ENCODE peak calls at places on chromosomes 11 and 22, in nine cellular contexts. T is mucosa of descending colon, Y is osteoblast, K is astrocyte, S is endodermal cell, A is tibial nerve, V is GM23338, J is A673, G is vagina. W is an unnamed sample.
A peak's percentile ranks its signal among the peaks of the same experiment; 100 is the strongest.

GRCh38 chr11:106399075-106399500 is 321.6 kb downstream of the AASDHPPT start:
- DNase-seq in V (no peak), J (peak; percentile 83), K (peak; percentile 100), A (peak; percentile 52), T (peak; percentile 1), G (no peak), S (no peak), Y (peak; percentile 85), W (peak; percentile 93)

GRCh38 chr11:92131289-92131890 is 93.2 kb upstream of the FAT3 start:
- DNase-seq in V (no peak), G (no peak), Y (no peak), K (peak; percentile 78), S (no peak), A (no peak), J (no peak), T (no peak), W (no peak)

GRCh38 chr11:122367809-122368231 is 251.8 kb upstream of the BLID start:
- DNase-seq in V (no peak), S (no peak), K (peak; percentile 77), A (peak; percentile 34), G (no peak), T (no peak), J (peak; percentile 52), Y (no peak), W (no peak)

GRCh38 chr22:49690454-49690853 is 137.2 kb downstream of the BRD1 start:
- DNase-seq in V (no peak), S (peak; percentile 34), T (no peak), Y (no peak), G (no peak), K (no peak), J (no peak), A (no peak), W (no peak)

GRCh38 chr11:47186076-47186936 is at the start of gene PACSIN3:
- DNase-seq in V (peak; percentile 62), K (no peak), G (no peak), Y (peak; percentile 93), S (peak; percentile 87), A (no peak), T (no peak), J (peak; percentile 78), W (peak; percentile 64)

GRCh38 chr11:71251761-71252433 is 480 bp downstream of the SHANK2 start:
- DNase-seq in G (no peak), J (peak; percentile 37), Y (peak; percentile 89), T (peak; percentile 63), A (no peak), K (no peak), V (peak; percentile 79), S (peak; percentile 89), W (no peak)

GRCh38 chr22:46087816-46088277 is 62.5 kb upstream of the PPARA start:
- DNase-seq in A (peak; percentile 93), S (no peak), T (peak; percentile 76), G (no peak), J (peak; percentile 87), V (no peak), K (peak; percentile 89), Y (peak; percentile 98), W (no peak)

GRCh38 chr22:29816980-29817379 is 21.1 kb downstream of the ASCC2 start:
- DNase-seq in Y (no peak), V (no peak), K (no peak), G (no peak), T (no peak), J (no peak), A (no peak), S (no peak), W (no peak)

GRCh38 chr22:40405178-40406062 is 35.0 kb downstream of the SGSM3 start:
- DNase-seq in J (no peak), G (no peak), A (no peak), S (no peak), K (no peak), V (no peak), T (no peak), Y (no peak), W (no peak)

GRCh38 chr11:46367244-46367915 is 14.1 kb upstream of the MDK start:
- DNase-seq in J (peak; percentile 88), K (no peak), S (peak; percentile 93), A (peak; percentile 67), V (peak; percentile 86), Y (peak; percentile 68), T (peak; percentile 80), G (no peak), W (no peak)

GRCh38 chr22:45903355-45904149 is 73.4 kb downstream of the WNT7B start:
- DNase-seq in G (no peak), Y (peak; percentile 97), A (no peak), K (peak; percentile 75), T (peak; percentile 9), V (no peak), J (no peak), S (no peak), W (peak; percentile 72)

GRCh38 chr22:28800308-28801041 is at the start of gene XBP1:
- DNase-seq in S (peak; percentile 97), K (peak; percentile 86), A (peak; percentile 90), G (peak; percentile 95), J (peak; percentile 95), V (peak; percentile 96), T (peak; percentile 95), Y (peak; percentile 99), W (peak; percentile 85)

GRCh38 chr22:43996170-43996980 is 27.7 kb upstream of the PARVB start:
- DNase-seq in Y (peak; percentile 81), K (no peak), S (no peak), T (peak; percentile 64), G (no peak), V (no peak), J (no peak), A (peak; percentile 40), W (no peak)

GRCh38 chr11:58905141-58905715 is 34.1 kb upstream of the GLYATL1 start:
- DNase-seq in J (peak; percentile 49), V (peak; percentile 75), K (peak; percentile 55), Y (peak; percentile 82), T (no peak), G (no peak), A (no peak), S (peak; percentile 87), W (no peak)
- H3K4me3 ChIP-seq in J (peak overlapping the region; percentile 44), V (peak overlapping the region; percentile 67), K (peak overlapping the region; percentile 74), Y (peak overlapping the region; percentile 81), T (no peak overlapping the region), G (peak overlapping the region; percentile 26), A (peak overlapping the region; percentile 21), S (peak overlapping the region; percentile 75), W (no peak overlapping the region)

DNA sequence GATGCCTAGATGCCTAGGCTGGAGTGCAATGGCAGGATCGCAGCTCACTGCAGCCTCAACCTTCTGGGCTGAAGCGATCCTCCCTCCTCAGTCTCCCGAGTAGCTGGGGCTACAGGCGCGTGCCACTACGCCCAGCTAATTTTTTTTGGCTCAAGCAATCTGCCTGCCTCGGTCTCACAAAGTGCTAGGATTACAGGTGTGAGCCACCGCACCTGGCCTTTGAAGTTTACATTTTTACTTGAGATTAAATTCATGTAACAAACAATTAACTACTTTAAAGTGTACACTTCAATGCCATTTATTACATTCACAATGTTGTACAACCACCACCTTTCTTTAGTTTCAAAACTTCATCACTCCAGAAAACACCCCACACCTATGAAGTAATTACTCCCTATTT is 3.5 kb upstream of the FOSL1 start:
- DNase-seq in Y (no peak), V (no peak), T (no peak), J (no peak), G (no peak), A (no peak), S (no peak), K (no peak), W (no peak)
- H3K4me1 ChIP-seq in Y (peaks cover 42% of the 10 kb centered on the region), V (peaks cover 3% of the 10 kb centered on the region), T (peaks cover 16% of the 10 kb centered on the region), J (peaks cover 6% of the 10 kb centered on the region), G (peaks cover 15% of the 10 kb centered on the region), A (peaks cover 27% of the 10 kb centered on the region), S (peaks cover 3% of the 10 kb centered on the region), K (peaks cover 30% of the 10 kb centered on the region), W (peaks cover 59% of the 10 kb centered on the region)

GRCh38 chr11:58784995-58785394 is 53.3 kb upstream of the GLYAT start:
- DNase-seq in J (no peak), Y (no peak), A (no peak), T (no peak), K (no peak), V (peak; percentile 17), S (no peak), G (no peak), W (no peak)
- TF ChIP-seq CTCF in J (peak; percentile 31), Y (no peak), A (no peak), T (no peak), K (no peak), V (peak; percentile 31), S (peak; percentile 16), G (no peak), W (peak; percentile 29)

GRCh38 chr11:67303989-67304411 is 670 bp downstream of the SSH3 start:
- DNase-seq in Y (peak; percentile 86), V (peak; percentile 33), T (peak; percentile 51), S (peak; percentile 71), A (no peak), K (no peak), G (no peak), J (no peak), W (peak; percentile 78)
- H3K4me3 ChIP-seq in Y (peak overlapping the region; percentile 86), V (peak overlapping the region; percentile 87), T (peak overlapping the region; percentile 96), S (peak overlapping the region; percentile 78), A (peak overlapping the region; percentile 96), K (peak overlapping the region; percentile 72), G (peak overlapping the region; percentile 66), J (peak overlapping the region; percentile 60), W (peak overlapping the region; percentile 90)